ENCODE peak calls at places on chromosome 14, in five cellular contexts. T, B, R, S and F are unnamed samples.

GRCh38 chr14:73634333-73634833 is 10.4 kb upstream of the DNAL1 start:
- DNase-seq in T (no peak), B (no peak), R (peak; percentile 40), S (no peak), F (peak; percentile 45)

GRCh38 chr14:55348766-55349453 is 62.7 kb downstream of the ATG14 start:
- DNase-seq in T (peak; percentile 70), B (no peak), R (no peak), S (no peak), F (no peak)

GRCh38 chr14:74038015-74038859 is 19.1 kb downstream of the BBOF1 start:
- DNase-seq in T (peak; percentile 47), B (no peak), R (peak; percentile 84), S (no peak), F (no peak)

GRCh38 chr14:101352567-101352966 is 208.7 kb upstream of the DIO3 start:
- DNase-seq in T (no peak), B (peak; percentile 53), R (no peak), S (no peak), F (no peak)

GRCh38 chr14:78902010-78902623 is 731.9 kb downstream of the NRXN3 start:
- DNase-seq in T (peak; percentile 11), B (no peak), R (peak; percentile 29), S (no peak), F (peak; percentile 59)

GRCh38 chr14:71324767-71325272 is 417.6 kb downstream of the PCNX1 start:
- DNase-seq in T (peak; percentile 24), B (no peak), R (no peak), S (no peak), F (no peak)

GRCh38 chr14:32662234-32662633 is 276.4 kb upstream of the NPAS3 start:
- DNase-seq in T (peak; percentile 45), B (no peak), R (peak; percentile 16), S (no peak), F (no peak)

GRCh38 chr14:91307652-91308051 is 63.1 kb upstream of the GPR68 start:
- DNase-seq in T (no peak), B (no peak), R (no peak), S (no peak), F (no peak)

GRCh38 chr14:94702629-94703028 is 67.3 kb downstream of the GSC start:
- DNase-seq in T (peak; percentile 56), B (no peak), R (no peak), S (no peak), F (no peak)

GRCh38 chr14:21852061-21852664 is 178.5 kb upstream of the OR4E1 start:
- DNase-seq in T (peak; percentile 17), B (peak; percentile 81), R (peak; percentile 51), S (no peak), F (peak; percentile 19)
- TF ChIP-seq CTCF in T (peak; percentile 75), B (peak; percentile 68), R (peak; percentile 78), S (peak; percentile 62), F (peak; percentile 79)

GRCh38 chr14:58768977-58769376 is 131.2 kb downstream of the DACT1 start:
- DNase-seq in T (no peak), B (no peak), R (no peak), S (no peak), F (no peak)

GRCh38 chr14:58769766-58770165 is 132.0 kb downstream of the DACT1 start:
- DNase-seq in T (no peak), B (no peak), R (no peak), S (no peak), F (no peak)

GRCh38 chr14:58763210-58763609 is 125.4 kb downstream of the DACT1 start:
- DNase-seq in T (no peak), B (no peak), R (no peak), S (no peak), F (peak; percentile 17)

GRCh38 chr14:58765375-58765774 is 127.6 kb downstream of the DACT1 start:
- DNase-seq in T (no peak), B (no peak), R (no peak), S (peak; percentile 72), F (peak; percentile 72)

DNA sequence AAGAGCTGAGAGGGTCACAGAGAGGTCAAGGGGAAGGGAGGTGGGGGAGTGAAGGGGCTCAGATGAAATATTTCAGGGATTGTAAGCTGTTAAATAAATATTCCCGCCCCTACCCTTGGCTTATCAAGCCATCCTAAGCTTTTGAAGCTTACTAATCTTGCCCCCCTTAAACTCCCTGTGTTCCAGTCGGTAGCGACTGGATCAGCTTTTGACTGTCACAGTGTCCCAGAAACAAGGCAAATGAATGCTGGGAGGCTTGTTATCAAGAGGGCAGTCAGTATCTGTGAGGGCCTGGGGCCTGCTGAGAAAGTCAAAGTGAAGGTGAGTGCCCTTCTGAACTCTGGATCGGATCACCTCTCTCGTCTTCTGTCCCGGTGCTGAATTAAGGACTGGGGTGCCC is 128.1 kb downstream of the DACT1 start:
- DNase-seq in T (no peak), B (no peak), R (no peak), S (no peak), F (no peak)
- H3K4me3 ChIP-seq in T (no peak overlapping the region), B (no peak overlapping the region), R (no peak overlapping the region), S (no peak overlapping the region), F (peak overlapping the region; percentile 36)

DNA sequence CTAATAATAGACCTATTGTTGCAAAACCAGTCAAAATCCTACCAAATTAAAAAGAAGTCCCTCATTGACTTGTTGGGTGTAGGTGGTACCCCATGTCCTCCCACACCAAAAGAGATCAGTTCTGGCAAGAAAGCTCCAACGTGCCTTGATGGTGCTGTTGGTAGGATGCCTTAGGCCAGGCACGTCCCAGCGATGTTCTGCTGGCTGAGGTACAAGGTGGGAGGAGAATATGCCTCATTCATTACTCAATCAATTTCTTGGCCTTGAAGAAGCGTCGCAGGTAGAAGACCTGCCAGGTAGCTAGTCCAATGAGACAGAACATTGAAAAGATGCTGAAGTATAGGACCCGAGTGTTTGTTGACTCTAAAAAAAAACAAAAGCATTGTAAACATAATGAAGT is 7.8 kb upstream of the NEK9 start:
- DNase-seq in T (peak; percentile 62), B (no peak), R (no peak), S (no peak), F (no peak)
- H3K36me3 ChIP-seq in T (peaks cover 17% of the 10 kb centered on the region), B (peaks cover 37% of the 10 kb centered on the region), R (peaks cover 20% of the 10 kb centered on the region), S (no peaks in the 10 kb centered on the region), F (peaks cover 24% of the 10 kb centered on the region)

DNA sequence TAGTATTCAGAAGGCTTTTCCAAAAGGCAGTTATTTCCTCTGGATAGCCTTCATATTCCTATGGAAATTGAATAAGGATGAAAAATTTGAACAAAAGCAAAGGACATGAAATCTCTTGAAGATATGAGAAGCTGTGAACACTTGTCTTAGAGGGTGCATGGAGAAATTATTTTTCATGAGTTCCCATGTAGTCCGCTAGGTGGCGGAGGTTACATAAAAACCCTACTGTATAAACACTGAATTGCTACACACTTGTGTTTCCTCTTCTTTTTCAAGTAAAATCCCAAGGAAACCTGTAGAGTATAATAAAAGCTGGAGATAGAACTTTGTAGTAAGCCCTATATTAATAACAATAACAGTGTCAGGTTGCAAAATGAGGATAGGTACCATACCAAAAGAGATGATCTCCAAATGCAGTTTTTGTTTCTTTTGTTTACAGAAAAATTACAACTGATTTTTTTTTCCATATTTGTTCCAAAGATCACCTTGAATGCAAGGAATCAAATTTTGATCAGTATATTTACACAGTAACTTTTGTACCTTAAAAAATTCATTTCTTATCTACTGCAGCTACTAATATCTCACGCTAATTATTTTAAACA is 37.8 kb upstream of the OR4E1 start:
- DNase-seq in T (peak; percentile 12), B (no peak), R (peak; percentile 60), S (no peak), F (no peak)
- TF ChIP-seq CTCF in T (peak; percentile 72), B (peak; percentile 65), R (peak; percentile 85), S (peak; percentile 75), F (peak; percentile 54)

DNA sequence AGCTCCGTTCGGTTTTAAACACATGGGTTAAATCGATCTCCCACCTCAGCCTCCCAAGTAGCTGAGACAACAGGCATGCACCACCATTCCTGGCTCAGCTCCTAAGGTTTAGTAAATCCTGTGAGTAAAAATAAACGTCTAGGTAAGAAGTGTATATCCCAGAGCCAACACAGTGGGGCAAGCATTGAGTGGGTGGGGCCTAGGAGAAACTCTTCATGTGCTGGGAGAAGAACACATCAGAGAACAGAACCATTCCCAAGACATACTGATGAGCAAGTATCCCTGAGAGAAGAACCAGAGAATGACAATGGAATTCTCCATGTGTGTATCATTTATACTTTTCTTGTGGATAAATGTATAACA is 86.3 kb downstream of the SEC23A start:
- DNase-seq in T (no peak), B (no peak), R (no peak), S (no peak), F (no peak)
- H3K4me3 ChIP-seq in T (no peak overlapping the region), B (no peak overlapping the region), R (no peak overlapping the region), S (no peak overlapping the region), F (peak overlapping the region; percentile 23)

DNA sequence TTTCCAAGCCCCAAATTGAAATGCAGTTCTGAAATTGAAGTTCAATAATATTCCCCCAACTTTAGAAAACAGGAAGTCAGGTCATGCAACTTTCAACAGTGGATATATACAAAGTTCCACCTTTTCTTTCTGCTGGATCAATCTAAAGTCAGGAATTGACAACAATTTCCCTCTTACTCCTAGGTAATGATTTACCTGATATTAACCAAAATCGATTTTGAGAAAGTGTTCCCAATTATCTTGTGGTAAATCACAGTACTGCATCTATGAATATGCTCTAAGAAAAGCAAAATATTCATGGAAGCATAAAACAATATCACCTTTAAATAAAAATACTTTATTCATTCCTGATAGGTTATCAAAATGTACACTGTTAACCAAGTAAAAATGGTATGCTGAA is 28.4 kb downstream of the BDKRB1 start:
- DNase-seq in T (no peak), B (no peak), R (no peak), S (no peak), F (no peak)
- H3K36me3 ChIP-seq in T (peaks cover 2% of the 10 kb centered on the region), B (peaks cover 62% of the 10 kb centered on the region), R (peaks cover 3% of the 10 kb centered on the region), S (no peaks in the 10 kb centered on the region), F (peaks cover 3% of the 10 kb centered on the region)

DNA sequence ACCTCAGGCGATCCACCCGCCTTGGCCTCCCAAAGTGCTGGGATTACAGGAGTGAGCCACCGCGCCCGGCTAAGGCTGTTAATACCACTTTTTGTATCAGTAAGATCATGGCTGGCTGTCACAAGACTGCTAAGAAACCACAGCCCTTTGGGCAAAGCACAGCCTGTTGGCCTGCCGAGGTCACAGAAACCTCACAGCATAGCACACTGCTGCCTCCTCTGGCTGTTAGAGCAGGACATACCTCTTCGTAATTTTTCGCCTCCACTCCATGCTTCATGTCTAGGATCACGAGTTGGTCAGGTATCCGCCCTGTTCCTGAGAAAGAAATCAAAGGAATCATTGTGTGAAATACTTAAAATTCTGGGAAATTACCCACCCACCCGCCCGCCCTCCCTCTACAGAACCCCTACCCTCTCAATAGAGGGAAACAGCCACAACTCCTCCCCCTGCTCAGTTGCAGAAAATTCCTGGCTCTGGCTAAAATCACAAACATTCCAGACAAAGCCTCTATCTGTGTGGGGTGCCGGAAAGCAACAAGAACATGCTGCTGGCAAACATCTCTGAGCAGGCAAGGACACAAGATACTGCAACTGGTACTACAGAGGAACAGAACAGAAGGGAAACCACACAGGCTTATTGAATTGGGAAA is 20.7 kb upstream of the NEK9 start:
- DNase-seq in T (peak; percentile 95), B (peak; percentile 80), R (no peak), S (peak; percentile 73), F (no peak)
- TF ChIP-seq CTCF in T (peak; percentile 64), B (peak; percentile 19), R (peak; percentile 15), S (peak; percentile 62), F (peak; percentile 26)